ENCODE peak calls at places on chromosome 14, in four cellular contexts. One of them, this sample, is unnamed. For H3K36me3, the result is how much of the 10 kb centered on the place peaks cover.

GRCh38 chr14:61561144-61561543 is 134.2 kb upstream of the HIF1A start:
- DNase-seq in fibroblast of lung: peak
- DNase-seq in GM23248: peak
- DNase-seq in NT2/D1: no peak
- DNase-seq in this sample: peak

GRCh38 chr14:55103005-55103640 is 25.9 kb upstream of the LGALS3 start:
- DNase-seq in fibroblast of lung: peak
- DNase-seq in NT2/D1: peak
- DNase-seq in GM23248: peak
- DNase-seq in this sample: peak

GRCh38 chr14:105138551-105139111 is 29.9 kb downstream of the JAG2 start:
- DNase-seq in GM23248: no peak
- DNase-seq in NT2/D1: no peak
- DNase-seq in fibroblast of lung: no peak
- DNase-seq in this sample: no peak

GRCh38 chr14:80433811-80434210 is 222.5 kb upstream of the DIO2 start:
- DNase-seq in fibroblast of lung: no peak
- DNase-seq in GM23248: no peak
- DNase-seq in NT2/D1: no peak
- DNase-seq in this sample: no peak

GRCh38 chr14:106652494-106652893 is 1126.1 kb downstream of the TMEM121 start:
- DNase-seq in GM23248: no peak
- DNase-seq in NT2/D1: no peak
- DNase-seq in fibroblast of lung: no peak
- DNase-seq in this sample: no peak

GRCh38 chr14:51715742-51716141 is 64.0 kb downstream of the FRMD6 start:
- DNase-seq in fibroblast of lung: no peak
- DNase-seq in GM23248: no peak
- DNase-seq in NT2/D1: no peak
- DNase-seq in this sample: no peak

GRCh38 chr14:92389598-92390126 is 66.7 kb downstream of the SLC24A4 start:
- DNase-seq in GM23248: no peak
- DNase-seq in NT2/D1: no peak
- DNase-seq in fibroblast of lung: no peak
- DNase-seq in this sample: no peak

GRCh38 chr14:33016611-33017010 is 77.9 kb downstream of the NPAS3 start:
- DNase-seq in GM23248: peak
- DNase-seq in NT2/D1: no peak
- DNase-seq in fibroblast of lung: no peak
- DNase-seq in this sample: no peak

GRCh38 chr14:77139540-77140342 is 1.9 kb downstream of the ZDHHC22 start:
- DNase-seq in NT2/D1: no peak
- DNase-seq in fibroblast of lung: no peak
- DNase-seq in GM23248: peak
- DNase-seq in this sample: peak

GRCh38 chr14:52313493-52313881 is 625 bp upstream of the PTGER2 start:
- DNase-seq in NT2/D1: no peak
- DNase-seq in fibroblast of lung: no peak
- DNase-seq in GM23248: peak
- DNase-seq in this sample: no peak

GRCh38 chr14:28308727-28309126 is 457.9 kb upstream of the FOXG1 start:
- DNase-seq in fibroblast of lung: peak
- DNase-seq in NT2/D1: no peak
- DNase-seq in GM23248: no peak
- DNase-seq in this sample: peak

DNA sequence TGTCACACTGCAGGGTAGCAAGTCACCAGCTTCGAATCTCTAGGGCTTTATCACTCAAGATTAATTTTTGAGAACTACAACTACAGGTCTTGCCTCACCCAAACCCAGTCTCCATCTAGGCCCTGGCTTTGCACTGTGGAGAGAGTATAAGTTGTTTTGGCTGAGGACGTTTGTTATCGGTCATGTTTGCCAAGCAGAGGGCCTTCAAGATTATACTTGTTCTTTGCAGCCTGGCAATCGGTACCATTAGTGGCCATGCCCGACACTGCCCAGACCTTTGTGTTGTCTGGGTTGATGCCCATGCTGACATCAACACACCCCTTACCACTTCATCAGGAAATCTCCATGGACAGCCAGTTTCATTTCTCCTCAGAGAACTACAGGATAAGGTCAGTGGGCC is 25.7 kb downstream of the ARG2 start:
- DNase-seq in GM23248: no peak
- DNase-seq in NT2/D1: no peak
- DNase-seq in fibroblast of lung: no peak
- DNase-seq in this sample: no peak
- H3K36me3 ChIP-seq in GM23248: under half
- H3K36me3 ChIP-seq in NT2/D1: half or more
- H3K36me3 ChIP-seq in fibroblast of lung: under half
- H3K36me3 ChIP-seq in this sample: under half

GRCh38 chr14:88269816-88270416 is 53.2 kb downstream of the KCNK10 start:
- DNase-seq in fibroblast of lung: no peak
- DNase-seq in GM23248: no peak
- DNase-seq in NT2/D1: no peak
- DNase-seq in this sample: no peak
- H3K9ac ChIP-seq in fibroblast of lung: no peak
- H3K9ac ChIP-seq in GM23248: no peak
- H3K9ac ChIP-seq in NT2/D1: no peak
- H3K9ac ChIP-seq in this sample: no peak

GRCh38 chr14:74596747-74597456 is 15.1 kb downstream of the LTBP2 start:
- DNase-seq in NT2/D1: no peak
- DNase-seq in GM23248: peak
- DNase-seq in fibroblast of lung: peak
- DNase-seq in this sample: peak
- H3K36me3 ChIP-seq in NT2/D1: under half
- H3K36me3 ChIP-seq in GM23248: under half
- H3K36me3 ChIP-seq in fibroblast of lung: under half
- H3K36me3 ChIP-seq in this sample: under half

GRCh38 chr14:99270491-99271287 is 1.3 kb downstream of the BCL11B start:
- DNase-seq in GM23248: peak
- DNase-seq in fibroblast of lung: no peak
- DNase-seq in NT2/D1: no peak
- DNase-seq in this sample: peak

GRCh38 chr14:99271288-99271941 is 582 bp downstream of the BCL11B start:
- DNase-seq in fibroblast of lung: no peak
- DNase-seq in GM23248: no peak
- DNase-seq in NT2/D1: no peak
- DNase-seq in this sample: no peak

GRCh38 chr14:99273025-99273723 is 1.2 kb upstream of the BCL11B start:
- DNase-seq in GM23248: peak
- DNase-seq in NT2/D1: no peak
- DNase-seq in fibroblast of lung: peak
- DNase-seq in this sample: no peak

GRCh38 chr14:99272669-99273024 is 650 bp upstream of the BCL11B start:
- DNase-seq in GM23248: no peak
- DNase-seq in NT2/D1: no peak
- DNase-seq in fibroblast of lung: no peak
- DNase-seq in this sample: no peak

GRCh38 chr14:99271951-99272668 is at the start of gene BCL11B:
- DNase-seq in GM23248: peak
- DNase-seq in NT2/D1: no peak
- DNase-seq in fibroblast of lung: peak
- DNase-seq in this sample: peak
- H3K9ac ChIP-seq in GM23248: no peak
- H3K9ac ChIP-seq in NT2/D1: peak
- H3K9ac ChIP-seq in fibroblast of lung: no peak
- H3K9ac ChIP-seq in this sample: no peak

GRCh38 chr14:69464379-69464778 is 20.1 kb upstream of the PLEKHD1 start:
- DNase-seq in NT2/D1: no peak
- DNase-seq in GM23248: peak
- DNase-seq in fibroblast of lung: peak
- DNase-seq in this sample: no peak
- H3K36me3 ChIP-seq in NT2/D1: under half
- H3K36me3 ChIP-seq in GM23248: under half
- H3K36me3 ChIP-seq in fibroblast of lung: under half
- H3K36me3 ChIP-seq in this sample: under half

GRCh38 chr14:73784988-73785313 is 66.7 kb upstream of the PTGR2 start:
- DNase-seq in fibroblast of lung: no peak
- DNase-seq in GM23248: no peak
- DNase-seq in NT2/D1: no peak
- DNase-seq in this sample: no peak

GRCh38 chr14:73782623-73783022 is 68.4 kb upstream of the PNMA1 start:
- DNase-seq in GM23248: no peak
- DNase-seq in fibroblast of lung: no peak
- DNase-seq in NT2/D1: no peak
- DNase-seq in this sample: no peak

GRCh38 chr14:73783107-73783727 is 68.4 kb upstream of the PTGR2 start:
- DNase-seq in NT2/D1: peak
- DNase-seq in GM23248: no peak
- DNase-seq in fibroblast of lung: no peak
- DNase-seq in this sample: peak

GRCh38 chr14:73785336-73785833 is 66.2 kb upstream of the PTGR2 start:
- DNase-seq in NT2/D1: no peak
- DNase-seq in fibroblast of lung: peak
- DNase-seq in GM23248: peak
- DNase-seq in this sample: peak

DNA sequence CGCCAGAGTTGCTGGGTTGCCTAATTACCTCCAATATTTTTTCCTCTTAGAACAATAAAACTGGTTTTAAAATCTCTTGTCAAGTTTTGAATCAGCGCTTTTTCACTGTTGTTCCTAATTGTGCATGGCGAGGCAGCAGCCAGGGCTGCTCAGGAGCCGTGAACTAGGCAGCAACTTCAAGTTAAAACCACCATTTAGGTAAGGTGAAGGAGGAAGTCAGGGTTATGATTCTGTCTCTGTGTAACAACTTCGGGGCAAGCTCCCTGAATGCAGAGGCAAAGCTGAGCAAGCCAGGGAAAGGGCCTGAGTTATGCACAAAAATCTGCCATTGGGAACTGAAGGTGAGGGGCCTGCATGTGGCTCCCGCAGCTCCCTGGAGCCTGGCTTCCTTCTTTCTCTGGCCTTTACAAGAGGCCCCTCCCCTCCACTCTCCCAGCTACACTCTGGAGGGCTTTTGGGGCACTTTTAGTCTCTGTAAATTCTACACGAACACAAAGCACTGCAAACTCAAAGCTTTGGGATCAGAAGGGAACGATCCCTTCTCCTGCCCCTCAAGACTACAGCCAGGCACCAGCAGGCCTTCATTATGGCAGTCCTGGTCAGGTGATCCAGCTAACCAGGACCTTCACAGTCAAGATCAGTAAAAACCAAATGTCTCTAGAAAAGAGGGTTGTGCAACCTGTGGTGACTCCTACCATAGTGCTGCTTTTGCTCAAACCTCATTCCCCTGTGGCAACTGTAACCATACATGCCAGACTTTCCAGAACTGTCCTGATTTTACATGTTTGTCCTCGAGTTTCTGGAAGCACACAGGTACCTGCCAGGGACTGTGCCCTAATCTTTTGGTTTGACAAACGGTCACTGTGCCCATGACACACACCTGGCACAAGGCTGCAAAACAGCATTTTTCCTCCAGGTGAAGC is 67.3 kb upstream of the PTGR2 start:
- DNase-seq in GM23248: peak
- DNase-seq in fibroblast of lung: peak
- DNase-seq in NT2/D1: no peak
- DNase-seq in this sample: peak
- H3K9ac ChIP-seq in GM23248: peak
- H3K9ac ChIP-seq in fibroblast of lung: no peak
- H3K9ac ChIP-seq in NT2/D1: no peak
- H3K9ac ChIP-seq in this sample: peak

DNA sequence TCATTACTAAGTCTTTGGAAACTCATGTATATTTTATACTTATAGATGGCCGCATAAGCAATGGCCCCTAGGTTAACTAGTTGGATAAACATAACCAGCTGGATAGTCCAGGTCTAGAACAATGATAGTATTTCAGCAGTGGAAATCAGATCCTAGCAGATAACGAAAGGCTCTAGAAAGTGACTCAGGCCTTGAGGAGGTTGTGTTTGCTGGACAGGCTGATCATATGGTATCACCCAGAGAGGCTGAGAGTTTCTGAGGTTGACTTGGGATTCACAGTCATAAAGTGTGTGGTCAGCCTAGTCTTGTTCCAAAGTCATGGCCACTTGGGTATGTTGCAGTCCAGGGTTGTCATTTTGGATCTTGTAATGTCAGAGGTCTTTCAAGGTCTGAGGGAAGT is 16.8 kb downstream of the FLVCR2 start:
- DNase-seq in GM23248: no peak
- DNase-seq in NT2/D1: no peak
- DNase-seq in fibroblast of lung: no peak
- DNase-seq in this sample: no peak
- H3K36me3 ChIP-seq in GM23248: under half
- H3K36me3 ChIP-seq in NT2/D1: under half
- H3K36me3 ChIP-seq in fibroblast of lung: under half
- H3K36me3 ChIP-seq in this sample: under half

GRCh38 chr14:45271858-45272537 is 19.0 kb upstream of the MIS18BP1 start:
- DNase-seq in NT2/D1: no peak
- DNase-seq in GM23248: no peak
- DNase-seq in fibroblast of lung: no peak
- DNase-seq in this sample: no peak

GRCh38 chr14:45262637-45263036 is 9.6 kb upstream of the MIS18BP1 start:
- DNase-seq in GM23248: no peak
- DNase-seq in fibroblast of lung: peak
- DNase-seq in NT2/D1: no peak
- DNase-seq in this sample: no peak

GRCh38 chr14:45261209-45261608 is 8.2 kb upstream of the MIS18BP1 start:
- DNase-seq in GM23248: no peak
- DNase-seq in fibroblast of lung: no peak
- DNase-seq in NT2/D1: no peak
- DNase-seq in this sample: no peak

GRCh38 chr14:45267084-45267483 is 14.1 kb upstream of the MIS18BP1 start:
- DNase-seq in GM23248: no peak
- DNase-seq in NT2/D1: no peak
- DNase-seq in fibroblast of lung: peak
- DNase-seq in this sample: no peak
- H3K9ac ChIP-seq in GM23248: no peak
- H3K9ac ChIP-seq in NT2/D1: no peak
- H3K9ac ChIP-seq in fibroblast of lung: no peak
- H3K9ac ChIP-seq in this sample: no peak

This sample was measured in adipocyte.